ENCODE peak calls at places on chromosomes 16 and 17, in nine cellular contexts. O, H, X, A, N, B, M, C and F are unnamed samples.

GRCh38 chr17:29749045-29749825 is 126.5 kb upstream of the CORO6 start:
- DNase-seq in N (no peak), H (no peak), O (no peak), A (no peak), B (no peak), C (no peak), M (no peak), X (no peak), F (no peak)

GRCh38 chr17:78147315-78147998 is 1.3 kb downstream of the C17orf99 start:
- DNase-seq in H (no peak), M (peak), O (no peak), B (no peak), X (no peak), N (no peak), A (no peak), C (no peak), F (no peak)

GRCh38 chr17:15780188-15780587 is 48.1 kb downstream of the TBC1D26 start:
- DNase-seq in N (no peak), O (no peak), A (no peak), C (no peak), X (no peak), M (no peak), B (no peak), H (no peak), F (no peak)

GRCh38 chr16:626787-627457 is 3.9 kb upstream of the WFIKKN1 start:
- DNase-seq in H (no peak), X (peak), O (no peak), C (no peak), B (no peak), N (peak), A (no peak), M (no peak), F (no peak)

GRCh38 chr17:82356845-82357355 is 2.1 kb upstream of the TEX19 start:
- DNase-seq in O (peak), B (no peak), A (no peak), H (no peak), X (no peak), C (no peak), M (no peak), N (no peak), F (peak)

GRCh38 chr17:42814633-42815399 is 9.3 kb downstream of the BECN1 start:
- DNase-seq in X (peak), B (no peak), N (peak), H (no peak), O (no peak), C (no peak), M (no peak), A (no peak), F (no peak)

GRCh38 chr17:43846963-43847369 is at the start of gene CD300LG:
- DNase-seq in A (no peak), B (peak), M (no peak), X (no peak), H (no peak), O (peak), C (no peak), N (no peak), F (no peak)

GRCh38 chr17:17900615-17901520 is 64.1 kb upstream of the SREBF1 start:
- DNase-seq in N (peak), H (peak), O (no peak), X (peak), C (no peak), A (no peak), B (peak), M (no peak), F (no peak)

GRCh38 chr16:2016407-2016922 is 3.1 kb upstream of the NPW start:
- DNase-seq in A (no peak), H (no peak), M (no peak), B (peak), N (no peak), X (no peak), O (peak), C (no peak), F (peak)

GRCh38 chr17:4317648-4318047 is 48.8 kb downstream of the UBE2G1 start:
- DNase-seq in X (no peak), H (no peak), N (no peak), C (no peak), B (no peak), M (no peak), A (no peak), O (no peak), F (no peak)

GRCh38 chr17:18987862-18988545 is 16.6 kb downstream of the FAM83G start:
- DNase-seq in N (no peak), A (no peak), X (no peak), O (no peak), H (no peak), M (no peak), B (no peak), C (no peak), F (no peak)

GRCh38 chr16:20826039-20826566 is 19.8 kb downstream of the REXO5 start:
- DNase-seq in H (no peak), O (no peak), M (no peak), A (no peak), N (no peak), X (no peak), C (no peak), B (no peak), F (no peak)

GRCh38 chr16:68090109-68090508 is 4.9 kb downstream of the NFATC3 start:
- DNase-seq in N (no peak), B (no peak), X (no peak), H (no peak), M (no peak), C (no peak), O (no peak), A (no peak), F (no peak)

GRCh38 chr17:82108038-82108998 is 10.3 kb upstream of the FASN start:
- DNase-seq in O (no peak), M (no peak), B (no peak), C (no peak), N (no peak), X (no peak), A (peak), H (no peak), F (no peak)

GRCh38 chr17:56262854-56263253 is 109.6 kb downstream of the ANKFN1 start:
- DNase-seq in H (no peak), X (no peak), M (no peak), N (no peak), O (peak), C (no peak), B (no peak), A (no peak), F (no peak)

GRCh38 chr16:14069818-14070217 is 1.3 kb upstream of the MRTFB start:
- DNase-seq in A (no peak), C (no peak), O (no peak), H (no peak), X (no peak), M (no peak), B (no peak), N (no peak), F (no peak)

GRCh38 chr17:65811043-65811442 is 249.6 kb upstream of the AXIN2 start:
- DNase-seq in O (no peak), H (no peak), B (no peak), X (no peak), M (no peak), A (no peak), C (no peak), N (no peak), F (no peak)

GRCh38 chr16:52578829-52579193 is 31.9 kb upstream of the TOX3 start:
- DNase-seq in H (no peak), O (no peak), M (no peak), A (no peak), X (no peak), C (no peak), N (no peak), B (no peak), F (no peak)

GRCh38 chr16:88451586-88452484 is 1.2 kb upstream of the ZFPM1 start:
- DNase-seq in A (peak), M (no peak), C (no peak), O (no peak), B (no peak), N (no peak), X (no peak), H (no peak), F (no peak)

GRCh38 chr16:88894681-88895300 is 28.3 kb upstream of the PABPN1L start:
- DNase-seq in N (no peak), A (no peak), B (no peak), X (no peak), O (no peak), H (no peak), C (no peak), M (no peak), F (no peak)

GRCh38 chr16:55622930-55623561 is 32.7 kb upstream of the SLC6A2 start:
- DNase-seq in C (no peak), A (no peak), B (peak), O (peak), N (no peak), M (no peak), X (no peak), H (no peak), F (peak)

GRCh38 chr17:44376124-44376523 is 12.5 kb upstream of the FAM171A2 start:
- DNase-seq in C (no peak), X (no peak), B (peak), M (no peak), H (no peak), O (peak), A (peak), N (no peak), F (peak)

GRCh38 chr16:80367037-80367658 is 173.6 kb upstream of the DYNLRB2 start:
- DNase-seq in X (no peak), A (no peak), B (no peak), O (no peak), C (no peak), N (no peak), H (no peak), M (no peak), F (no peak)

GRCh38 chr16:67897231-67897630 is 4.2 kb downstream of the PSKH1 start:
- DNase-seq in O (no peak), B (no peak), A (no peak), X (peak), H (no peak), C (no peak), M (no peak), N (no peak), F (no peak)

GRCh38 chr17:39612935-39613465 is 5.3 kb upstream of the NEUROD2 start:
- DNase-seq in H (no peak), A (no peak), N (no peak), B (no peak), X (no peak), M (no peak), C (no peak), O (no peak), F (no peak)

GRCh38 chr17:2892305-2892971 is 96.2 kb downstream of the RAP1GAP2 start:
- DNase-seq in N (peak), H (no peak), X (peak), C (no peak), B (peak), M (peak), A (peak), O (no peak), F (no peak)

GRCh38 chr16:17417740-17418139 is 53.0 kb downstream of the XYLT1 start:
- DNase-seq in M (no peak), O (no peak), N (no peak), C (no peak), A (no peak), B (no peak), X (no peak), H (no peak), F (no peak)

GRCh38 chr16:22912654-22913053 is 98.7 kb downstream of the HS3ST2 start:
- DNase-seq in C (no peak), M (no peak), B (no peak), O (peak), A (no peak), N (no peak), H (no peak), X (no peak), F (peak)

GRCh38 chr17:30323262-30323894 is 10.5 kb downstream of the TMIGD1 start:
- DNase-seq in C (no peak), H (no peak), N (no peak), A (no peak), B (no peak), O (no peak), M (no peak), X (no peak), F (no peak)